ENCODE peak calls at places on chromosomes 6 and 20, in eight cellular contexts. L, I, Y, U, O, T, M and S are unnamed samples.

GRCh38 chr6:155708100-155708499 is 252.5 kb upstream of the NOX3 start:
- DNase-seq in L (no peak), T (no peak), I (no peak), M (no peak), O (no peak), Y (no peak), U (no peak), S (no peak)

GRCh38 chr20:25220810-25221591 is 25.5 kb downstream of the ENTPD6 start:
- DNase-seq in Y (no peak), I (no peak), L (no peak), O (peak; percentile 86), U (no peak), M (no peak), T (peak; percentile 8), S (no peak)

GRCh38 chr6:150766201-150766997 is 99.1 kb upstream of the MTHFD1L start:
- DNase-seq in M (peak; percentile 76), U (no peak), O (peak; percentile 36), L (no peak), I (no peak), Y (no peak), T (no peak), S (no peak)

GRCh38 chr6:80182291-80182690 is 75.8 kb downstream of the BCKDHB start:
- DNase-seq in O (no peak), L (no peak), U (no peak), I (no peak), Y (no peak), T (no peak), M (no peak), S (no peak)

GRCh38 chr20:23157741-23158140 is 71.6 kb upstream of the CD93 start:
- DNase-seq in M (no peak), Y (no peak), T (no peak), U (no peak), O (no peak), L (no peak), I (no peak), S (no peak)

GRCh38 chr20:63635431-63636141 is 8.7 kb upstream of the GMEB2 start:
- DNase-seq in M (no peak), O (peak; percentile 45), L (no peak), I (no peak), U (no peak), Y (no peak), T (no peak), S (no peak)

GRCh38 chr6:72702421-72702820 is 80.6 kb downstream of the KCNQ5 start:
- DNase-seq in M (no peak), Y (no peak), L (no peak), T (no peak), U (no peak), O (no peak), I (peak; percentile 4), S (no peak)

GRCh38 chr6:130906736-130907381 is 79.7 kb downstream of the SMLR1 start:
- DNase-seq in Y (no peak), M (no peak), U (no peak), I (no peak), O (no peak), L (no peak), T (no peak), S (no peak)

GRCh38 chr20:51138576-51138975 is 115.7 kb upstream of the KCNG1 start:
- DNase-seq in L (no peak), U (peak; percentile 47), I (no peak), T (no peak), M (no peak), Y (no peak), O (no peak), S (no peak)

GRCh38 chr20:51143652-51144051 is 120.7 kb upstream of the KCNG1 start:
- DNase-seq in U (no peak), I (no peak), M (no peak), T (no peak), L (no peak), Y (no peak), O (no peak), S (no peak)

GRCh38 chr20:51140671-51141070 is 117.8 kb upstream of the KCNG1 start:
- DNase-seq in O (no peak), M (no peak), T (no peak), U (peak; percentile 23), Y (no peak), L (no peak), I (no peak), S (no peak)

GRCh38 chr20:51144476-51144875 is 121.6 kb upstream of the KCNG1 start:
- DNase-seq in U (peak; percentile 18), L (no peak), O (no peak), I (no peak), M (no peak), T (no peak), Y (no peak), S (no peak)

GRCh38 chr20:51142448-51142847 is 119.5 kb upstream of the KCNG1 start:
- DNase-seq in I (no peak), U (no peak), L (no peak), Y (no peak), T (no peak), O (no peak), M (no peak), S (no peak)
- TF ChIP-seq POLR2A in I (no peak), U (no peak), L (no peak), Y (no peak), T (no peak), O (no peak), M (no peak), S (no peak)

DNA sequence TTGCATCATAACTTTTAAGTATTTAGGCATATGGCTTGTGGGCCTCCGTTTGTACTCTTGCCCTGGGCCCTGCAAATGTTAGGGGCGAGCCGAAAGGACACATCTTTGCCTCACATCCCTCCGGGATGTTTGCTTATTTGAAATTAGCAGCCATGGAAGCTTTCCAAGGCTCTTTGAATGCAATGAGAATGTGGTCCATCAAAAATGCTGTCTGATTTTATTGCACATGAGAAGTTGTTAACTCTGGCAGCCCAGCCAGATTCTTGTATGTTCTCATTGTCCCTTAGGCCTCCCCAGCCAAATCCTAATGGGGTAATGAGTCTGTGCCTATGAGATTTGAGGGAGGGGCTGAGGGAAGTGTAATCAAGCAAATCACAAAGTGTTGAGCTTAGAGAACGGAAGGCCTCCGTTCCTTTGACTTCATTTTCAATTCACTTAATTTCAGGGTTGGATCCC is 261.2 kb upstream of the MARCKS start:
- DNase-seq in O (peak; percentile 31), L (no peak), I (no peak), U (no peak), Y (no peak), M (no peak), T (peak; percentile 57), S (peak; percentile 36)
- H3K27ac ChIP-seq in O (peak overlapping the region; percentile 44), L (peak overlapping the region; percentile 60), I (no peak overlapping the region), U (no peak overlapping the region), Y (no peak overlapping the region), M (peak overlapping the region; percentile 49), T (peak overlapping the region; percentile 78), S (peak overlapping the region; percentile 15)

DNA sequence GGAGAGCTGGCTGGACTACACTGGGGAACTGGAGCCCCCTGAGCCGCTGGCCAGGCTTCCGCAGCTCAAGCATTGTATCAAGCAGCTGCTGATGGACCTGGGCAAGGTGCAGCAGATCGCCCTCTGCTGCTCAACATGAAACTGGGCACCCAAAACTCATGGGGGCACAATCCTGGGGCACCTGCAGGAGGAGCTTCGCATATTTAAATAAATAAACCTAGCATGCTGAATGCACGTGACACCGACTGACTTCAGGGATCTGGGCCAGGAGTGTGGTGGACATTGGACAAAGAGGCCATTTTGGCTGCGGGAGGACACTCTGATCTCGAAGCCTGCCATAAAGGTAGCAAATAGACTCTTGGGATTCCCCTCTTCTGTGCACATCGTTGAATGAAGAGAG is 6.8 kb downstream of the SCAND1 start:
- DNase-seq in Y (peak; percentile 69), U (no peak), M (no peak), I (peak; percentile 26), T (no peak), O (no peak), L (no peak), S (no peak)
- TF ChIP-seq CTCF in Y (peak; percentile 58), U (peak; percentile 26), M (no peak), I (peak; percentile 73), T (no peak), O (no peak), L (no peak), S (no peak)

GRCh38 chr6:32845381-32845884 is 1.6 kb upstream of the PSMB8 start:
- DNase-seq in Y (no peak), U (no peak), I (no peak), T (no peak), M (no peak), L (no peak), O (no peak), S (no peak)

GRCh38 chr6:32843321-32843978 is 397 bp downstream of the PSMB8 start:
- DNase-seq in M (peak; percentile 65), Y (no peak), T (no peak), U (no peak), I (no peak), L (no peak), O (no peak), S (no peak)

GRCh38 chr6:32842690-32843089 is 1.2 kb downstream of the PSMB8 start:
- DNase-seq in Y (no peak), L (no peak), I (no peak), U (peak; percentile 52), M (no peak), O (no peak), T (no peak), S (no peak)

GRCh38 chr6:32844839-32845372 is 1.1 kb upstream of the PSMB8 start:
- DNase-seq in L (no peak), Y (no peak), I (no peak), T (no peak), U (no peak), O (no peak), M (no peak), S (no peak)

DNA sequence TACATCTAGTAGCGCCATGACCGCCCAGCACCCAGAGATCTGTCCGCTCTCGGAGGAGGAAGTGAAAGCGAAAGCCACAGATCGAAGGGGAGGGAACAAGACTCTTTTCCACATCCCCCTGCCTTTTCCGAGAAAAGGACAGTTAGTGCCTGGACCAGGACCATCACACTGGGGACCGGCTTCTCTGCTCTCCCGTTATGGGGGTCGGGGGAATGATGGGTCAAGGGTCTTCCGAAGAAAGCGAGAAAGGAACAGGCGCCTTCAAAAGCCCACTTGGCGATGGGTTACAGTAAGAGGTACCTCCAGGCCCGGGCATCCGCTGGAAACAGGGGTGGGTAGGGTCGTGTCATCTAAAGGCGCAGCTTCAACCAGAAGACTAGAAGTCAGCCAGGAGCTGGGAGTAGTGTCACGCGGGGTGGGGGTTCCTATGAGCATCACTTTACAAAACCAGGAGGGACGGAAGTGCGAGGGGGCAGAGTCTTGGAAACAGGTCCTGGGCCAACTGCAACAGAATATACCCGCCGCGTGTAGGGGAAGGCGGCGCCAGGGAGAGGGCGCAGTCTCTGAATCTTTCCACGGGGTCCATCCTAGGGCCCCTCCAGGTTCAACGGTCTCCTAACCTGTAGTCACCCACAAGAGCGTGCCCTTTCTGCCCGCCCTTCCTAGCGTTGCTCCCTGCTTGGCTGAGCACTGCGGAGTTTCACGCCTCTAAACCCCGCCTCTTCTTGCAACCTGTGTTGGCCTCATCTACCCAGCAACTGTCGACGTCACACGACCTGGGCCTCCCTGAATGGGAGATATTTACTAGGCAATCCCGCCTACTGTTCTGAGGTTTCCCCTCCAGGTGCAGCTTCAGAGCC is at the start of gene PSMB8:
- DNase-seq in T (peak; percentile 98), I (peak; percentile 91), Y (peak; percentile 96), M (peak; percentile 96), L (peak; percentile 95), O (peak; percentile 97), U (peak; percentile 99), S (peak; percentile 99)
- TF ChIP-seq POLR2A in T (peak; percentile 89), I (no peak), Y (peak; percentile 57), M (peak; percentile 91), L (peak; percentile 93), O (no peak), U (peak; percentile 66), S (no peak)